ENCODE peak calls at places on chromosome 14, in seven cellular contexts. W, U, A, E, P, C and S are unnamed samples.

GRCh38 chr14:73712540-73713141 is 1.5 kb downstream of the PNMA1 start:
- DNase-seq in A (no peak), U (peak), P (no peak), E (peak), W (peak), C (no peak), S (no peak)

GRCh38 chr14:73768107-73768506 is 53.9 kb upstream of the PNMA1 start:
- DNase-seq in P (no peak), W (no peak), A (no peak), U (no peak), C (no peak), E (no peak), S (no peak)

GRCh38 chr14:27077181-27077738 is 479.4 kb upstream of the NOVA1 start:
- DNase-seq in U (no peak), A (no peak), P (no peak), C (no peak), E (no peak), W (no peak), S (no peak)

GRCh38 chr14:20642182-20642581 is 691 bp upstream of the OR6S1 start:
- DNase-seq in W (no peak), C (no peak), A (no peak), U (no peak), P (no peak), E (no peak), S (no peak)

GRCh38 chr14:39988939-39989338 is 556.7 kb upstream of the FBXO33 start:
- DNase-seq in A (no peak), P (peak), E (peak), U (no peak), C (peak), W (peak), S (no peak)

GRCh38 chr14:92540472-92541048 is 27.0 kb downstream of the RIN3 start:
- DNase-seq in P (no peak), A (no peak), C (no peak), W (peak), U (no peak), E (peak), S (no peak)

GRCh38 chr14:59283380-59283779 is 94.9 kb downstream of the DAAM1 start:
- DNase-seq in U (no peak), E (peak), P (no peak), C (no peak), A (no peak), W (no peak), S (no peak)

GRCh38 chr14:21287166-21287565 is 7.3 kb downstream of the RPGRIP1 start:
- DNase-seq in A (no peak), P (no peak), W (no peak), U (no peak), C (no peak), E (no peak), S (no peak)

GRCh38 chr14:92425101-92425500 is 88.5 kb upstream of the RIN3 start:
- DNase-seq in U (no peak), A (no peak), P (no peak), E (peak), C (no peak), W (no peak), S (no peak)

GRCh38 chr14:100037351-100037750 is 27.9 kb upstream of the EVL start:
- DNase-seq in P (no peak), A (no peak), U (no peak), C (no peak), E (no peak), W (no peak), S (no peak)

GRCh38 chr14:30610719-30611388 is 11.3 kb upstream of the SCFD1 start:
- DNase-seq in P (peak), C (peak), A (no peak), W (peak), U (no peak), E (peak), S (no peak)

GRCh38 chr14:73759183-73759713 is 45.1 kb upstream of the PNMA1 start:
- DNase-seq in E (peak), A (peak), C (no peak), P (peak), W (peak), U (peak), S (no peak)

GRCh38 chr14:57960946-57961792 is 95.3 kb upstream of the SLC35F4 start:
- DNase-seq in A (no peak), E (no peak), C (no peak), W (no peak), P (no peak), U (no peak), S (no peak)

GRCh38 chr14:31428011-31428410 is 7.7 kb upstream of the HEATR5A start:
- DNase-seq in E (no peak), A (no peak), U (no peak), P (no peak), C (no peak), W (no peak), S (no peak)

GRCh38 chr14:105491366-105492006 is 440 bp downstream of the TEDC1 start:
- DNase-seq in E (peak), P (peak), W (peak), C (peak), U (peak), A (peak), S (no peak)

GRCh38 chr14:92751819-92752218 is 3.4 kb upstream of the LGMN start:
- DNase-seq in A (no peak), W (peak), C (no peak), U (no peak), E (no peak), P (no peak), S (no peak)

GRCh38 chr14:102363182-102363952 is 626 bp downstream of the TECPR2 start:
- DNase-seq in U (peak), P (no peak), W (peak), E (peak), C (no peak), A (no peak), S (peak)

GRCh38 chr14:31018057-31018645 is 7.3 kb upstream of the AP4S1 start:
- DNase-seq in W (no peak), A (no peak), P (no peak), C (no peak), E (no peak), U (no peak), S (no peak)

GRCh38 chr14:24103451-24103850 is 9.3 kb downstream of the PCK2 start:
- DNase-seq in P (no peak), A (no peak), U (no peak), C (no peak), E (no peak), W (no peak), S (no peak)

GRCh38 chr14:35789651-35790050 is 19.4 kb downstream of the RALGAPA1 start:
- DNase-seq in C (no peak), A (no peak), W (peak), P (no peak), E (peak), U (no peak), S (no peak)

GRCh38 chr14:105581551-105582341 is 55.4 kb downstream of the TMEM121 start:
- DNase-seq in P (no peak), U (no peak), W (peak), A (no peak), C (no peak), E (no peak), S (peak)

GRCh38 chr14:67491741-67492504 is 3.4 kb upstream of the TMEM229B start:
- DNase-seq in E (no peak), U (no peak), A (no peak), C (no peak), P (no peak), W (no peak), S (no peak)

GRCh38 chr14:68449565-68450295 is 343.1 kb downstream of the ZFP36L1 start:
- DNase-seq in C (no peak), W (peak), P (no peak), E (no peak), A (no peak), U (no peak), S (no peak)

GRCh38 chr14:100680439-100681051 is 46.1 kb upstream of the DLK1 start:
- DNase-seq in W (no peak), P (no peak), A (no peak), U (no peak), E (no peak), C (no peak), S (no peak)

GRCh38 chr14:53355581-53356112 is 202.5 kb upstream of the DDHD1 start:
- DNase-seq in C (no peak), P (peak), A (no peak), U (no peak), E (peak), W (peak), S (no peak)

GRCh38 chr14:81268016-81268416 is 47.3 kb upstream of the GTF2A1 start:
- DNase-seq in A (no peak), W (no peak), P (no peak), U (no peak), C (no peak), E (no peak), S (no peak)

GRCh38 chr14:72256055-72256454 is 323.8 kb downstream of the RGS6 start:
- DNase-seq in W (no peak), C (no peak), A (no peak), E (no peak), P (no peak), U (no peak), S (no peak)

GRCh38 chr14:41022932-41023331 is 583.7 kb upstream of the LRFN5 start:
- DNase-seq in W (no peak), C (no peak), E (peak), A (no peak), U (no peak), P (no peak), S (no peak)

GRCh38 chr14:100688598-100689499 is 37.8 kb upstream of the DLK1 start:
- DNase-seq in P (no peak), U (no peak), C (no peak), A (no peak), W (no peak), E (peak), S (no peak)

GRCh38 chr14:97280526-97280925 is 483.3 kb downstream of the VRK1 start:
- DNase-seq in W (no peak), E (no peak), P (no peak), C (no peak), U (no peak), A (no peak), S (no peak)

GRCh38 chr14:37036669-37037341 is 135.6 kb downstream of the SLC25A21 start:
- DNase-seq in U (no peak), A (no peak), P (no peak), E (peak), W (peak), C (no peak), S (no peak)

GRCh38 chr14:102590667-102591099 is 1.8 kb upstream of the RCOR1 start:
- DNase-seq in U (no peak), P (no peak), W (peak), E (peak), C (no peak), A (no peak), S (no peak)

GRCh38 chr14:50633954-50634353 is 34.2 kb downstream of the SAV1 start:
- DNase-seq in E (no peak), U (no peak), P (no peak), W (no peak), C (no peak), A (no peak), S (no peak)

GRCh38 chr14:70685480-70686197 is 43.9 kb downstream of the TTC9 start:
- DNase-seq in A (no peak), C (no peak), P (no peak), E (peak), U (no peak), W (no peak), S (no peak)